ENCODE peak calls at places on chromosomes 2 and 18, in five cellular contexts. K, E, V, Q and D are unnamed samples.

GRCh38 chr2:204353823-204354222 is 191.5 kb upstream of the PARD3B start:
- DNase-seq in K (no peak), E (no peak), V (no peak), Q (no peak), D (no peak)

GRCh38 chr2:129428086-129428660 is 551.3 kb upstream of the RAB6C start:
- DNase-seq in K (peak), E (no peak), V (no peak), Q (no peak), D (no peak)

GRCh38 chr2:233700028-233700635 is 7.4 kb downstream of the UGT1A6 start:
- DNase-seq in K (no peak), E (peak), V (no peak), Q (no peak), D (no peak)

GRCh38 chr2:207617011-207617671 is 8.1 kb downstream of the METTL21A start:
- DNase-seq in K (no peak), E (no peak), V (no peak), Q (no peak), D (no peak)

GRCh38 chr2:193824474-193824873 is 1629.7 kb upstream of the TMEFF2 start:
- DNase-seq in K (no peak), E (no peak), V (no peak), Q (no peak), D (no peak)

GRCh38 chr2:199798881-199799580 is 52.0 kb downstream of the FTCDNL1 start:
- DNase-seq in K (no peak), E (no peak), V (no peak), Q (no peak), D (peak)

GRCh38 chr18:8439091-8439490 is 170.1 kb upstream of the RAB12 start:
- DNase-seq in K (no peak), E (no peak), V (no peak), Q (no peak), D (no peak)

GRCh38 chr18:79577451-79578395 is 101.9 kb upstream of the CTDP1 start:
- DNase-seq in K (peak), E (no peak), V (no peak), Q (no peak), D (peak)

GRCh38 chr2:176911-177310 is 86.9 kb downstream of the SH3YL1 start:
- DNase-seq in K (no peak), E (no peak), V (no peak), Q (no peak), D (no peak)